ENCODE peak calls at places on chromosomes 1 and 21, in nine cellular contexts. A, P, S, K, L, H, T, G and F are unnamed samples.

GRCh38 chr1:53766766-53767409 is 27.9 kb upstream of the GLIS1 start:
- DNase-seq in P (no peak), A (peak), S (no peak), H (peak), K (no peak), T (peak), G (no peak), L (peak), F (no peak)

GRCh38 chr1:223628233-223628632 is 37.3 kb downstream of the CAPN8 start:
- DNase-seq in P (peak), T (no peak), A (peak), G (peak), H (peak), L (peak), S (no peak), K (peak), F (peak)

GRCh38 chr1:115238336-115239147 is 99.5 kb downstream of the NGF start:
- DNase-seq in S (no peak), P (no peak), A (no peak), H (no peak), G (no peak), T (no peak), L (no peak), K (no peak), F (no peak)

GRCh38 chr1:1118893-1119220 is 3.0 kb upstream of the C1orf159 start:
- DNase-seq in G (no peak), P (no peak), S (no peak), T (no peak), H (no peak), A (no peak), L (no peak), K (peak), F (peak)

GRCh38 chr1:209248649-209249279 is 334.8 kb upstream of the CAMK1G start:
- DNase-seq in L (peak), A (peak), H (peak), S (no peak), P (peak), K (no peak), G (peak), T (peak), F (no peak)

GRCh38 chr1:220045356-220046051 is 801 bp downstream of the EPRS1 start:
- DNase-seq in P (no peak), A (no peak), T (no peak), S (no peak), L (no peak), H (peak), G (peak), K (no peak), F (no peak)

GRCh38 chr1:115452600-115453329 is 114.7 kb upstream of the NGF start:
- DNase-seq in P (no peak), T (no peak), A (no peak), H (no peak), S (no peak), K (no peak), G (no peak), L (peak), F (no peak)

GRCh38 chr1:207088731-207089626 is at the start of gene C4BPB:
- DNase-seq in A (no peak), S (no peak), G (no peak), L (no peak), K (no peak), P (peak), H (peak), T (no peak), F (no peak)

GRCh38 chr1:4652631-4653327 is 1.6 kb upstream of the AJAP1 start:
- DNase-seq in G (peak), A (peak), T (no peak), K (peak), L (peak), P (peak), H (peak), S (peak), F (peak)

GRCh38 chr1:32886012-32886827 is at the start of gene HPCA:
- DNase-seq in S (no peak), L (peak), K (peak), H (peak), G (peak), P (peak), A (peak), T (no peak), F (peak)

GRCh38 chr1:94440088-94440487 is 21.9 kb downstream of the ABCD3 start:
- DNase-seq in S (no peak), T (no peak), A (no peak), P (no peak), H (no peak), K (no peak), G (no peak), L (no peak), F (no peak)

GRCh38 chr1:55781003-55781402 is 565.8 kb upstream of the USP24 start:
- DNase-seq in G (no peak), A (no peak), H (no peak), L (no peak), T (no peak), P (no peak), S (no peak), K (no peak), F (no peak)

GRCh38 chr1:14597343-14598006 is 1.0 kb upstream of the KAZN start:
- DNase-seq in G (no peak), A (peak), H (no peak), P (no peak), S (no peak), K (no peak), L (no peak), T (peak), F (no peak)

GRCh38 chr1:70503358-70503757 is 92.3 kb downstream of the CTH start:
- DNase-seq in T (no peak), S (no peak), P (no peak), L (peak), G (no peak), K (no peak), H (peak), A (no peak), F (no peak)

GRCh38 chr1:198937231-198938031 is 298.6 kb downstream of the PTPRC start:
- DNase-seq in L (peak), A (peak), K (no peak), H (peak), P (peak), T (peak), G (peak), S (no peak), F (peak)

GRCh38 chr1:202659541-202659940 is 50.7 kb downstream of the SYT2 start:
- DNase-seq in G (no peak), S (no peak), K (no peak), H (no peak), L (no peak), A (no peak), P (no peak), T (no peak), F (no peak)

GRCh38 chr1:202658766-202659165 is 51.5 kb downstream of the SYT2 start:
- DNase-seq in H (no peak), K (no peak), L (no peak), T (no peak), A (no peak), S (no peak), G (no peak), P (no peak), F (no peak)

GRCh38 chr1:202658251-202658650 is 52.0 kb downstream of the SYT2 start:
- DNase-seq in T (no peak), H (no peak), L (no peak), G (no peak), K (no peak), P (no peak), S (no peak), A (no peak), F (no peak)

GRCh38 chr1:202656057-202656456 is 54.2 kb downstream of the SYT2 start:
- DNase-seq in G (peak), T (no peak), P (no peak), H (no peak), K (no peak), A (peak), S (no peak), L (peak), F (no peak)

DNA sequence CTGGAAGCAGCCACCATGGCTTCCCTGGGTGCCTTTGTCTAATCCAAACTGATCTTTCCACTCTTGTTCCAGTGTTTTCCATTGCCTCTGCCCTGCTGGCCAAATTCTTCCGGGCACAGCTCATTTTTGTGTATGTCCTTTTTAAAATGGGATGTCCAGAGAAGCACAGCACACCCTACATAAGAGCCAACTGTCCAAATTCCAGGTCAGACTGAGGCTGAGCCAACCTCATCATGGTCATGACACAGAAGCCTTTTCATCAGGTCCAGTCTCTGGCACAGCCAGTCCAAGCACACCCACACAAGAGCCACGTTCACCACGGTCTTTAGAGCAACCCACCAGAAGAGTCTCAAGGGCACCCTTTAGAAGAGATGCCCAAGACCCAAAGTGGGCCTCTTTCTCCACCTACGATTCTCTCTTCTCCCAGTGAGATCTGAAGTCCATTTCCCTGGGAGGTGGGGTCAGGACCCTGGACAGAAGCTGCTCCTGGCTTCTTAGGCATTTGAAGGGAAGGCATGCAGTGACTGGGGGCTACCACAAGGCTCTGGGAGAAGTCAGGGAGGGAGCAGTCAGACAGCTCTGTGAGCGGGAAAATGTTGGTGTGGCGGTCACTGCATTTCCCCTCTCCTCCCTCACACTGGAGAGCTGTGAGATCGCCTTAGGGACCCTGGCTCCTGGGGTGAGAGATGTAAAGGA is 53.2 kb downstream of the SYT2 start:
- DNase-seq in G (no peak), T (no peak), A (peak), K (no peak), P (no peak), H (peak), S (no peak), L (peak), F (no peak)
- TF ChIP-seq CTCF in G (no peak), T (peak), A (no peak), K (no peak), P (no peak), H (no peak), S (no peak), L (peak), F (no peak)

DNA sequence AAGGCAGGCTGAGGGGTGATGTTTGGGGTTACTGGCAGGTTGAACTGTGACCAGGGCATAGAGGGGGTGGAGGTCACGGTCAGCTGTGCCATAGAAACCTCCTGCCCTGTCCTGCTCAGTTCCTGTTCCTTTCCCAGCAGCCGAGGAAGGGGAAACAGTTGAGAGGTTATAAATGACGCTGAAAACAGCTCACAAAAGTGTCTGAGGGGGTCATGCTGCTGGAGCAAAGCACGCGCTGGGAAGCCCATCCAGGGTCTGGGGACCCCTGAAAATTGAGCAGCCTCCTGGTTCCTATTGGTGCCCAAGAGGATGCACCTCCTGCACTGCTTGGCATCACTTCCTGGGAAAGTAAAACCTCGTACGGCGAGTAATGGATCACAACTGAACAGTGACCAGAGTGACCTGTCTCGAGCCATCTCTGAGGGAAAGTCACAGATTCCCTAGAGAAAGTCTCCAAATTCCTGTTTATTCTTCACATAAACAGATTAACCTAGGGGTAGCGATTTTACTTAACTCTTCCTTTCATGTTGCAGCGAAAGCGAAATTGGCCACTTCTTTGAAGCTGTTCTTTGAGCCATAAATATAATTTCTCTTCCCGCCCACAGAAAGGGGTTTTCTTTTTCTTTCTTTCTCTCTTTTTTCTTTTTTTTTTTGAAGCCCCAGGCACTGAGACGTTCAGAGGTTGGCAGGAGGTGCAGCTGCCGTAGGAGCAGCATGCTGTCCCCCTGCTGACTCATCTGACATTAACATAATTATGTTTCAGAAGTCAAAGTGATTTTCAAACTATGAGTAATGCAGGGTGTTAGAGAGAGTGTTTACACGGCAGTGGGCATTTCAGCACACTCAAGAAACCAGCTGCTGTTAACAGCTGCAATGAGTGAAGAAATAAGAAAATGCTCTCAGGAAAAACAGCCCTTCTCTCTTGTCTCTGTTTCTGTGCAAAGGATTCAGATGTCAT is 41.8 kb upstream of the ATF3 start:
- DNase-seq in A (peak), T (peak), H (peak), G (peak), P (peak), L (peak), K (no peak), S (no peak), F (peak)
- TF ChIP-seq CTCF in A (no peak), T (no peak), H (no peak), G (no peak), P (peak), L (no peak), K (no peak), S (no peak), F (no peak)

GRCh38 chr1:28329395-28330153 is 734 bp downstream of the MED18 start:
- DNase-seq in K (peak), A (peak), G (peak), H (no peak), T (peak), P (peak), L (peak), S (peak), F (no peak)

GRCh38 chr1:28326505-28326904 is 2.3 kb upstream of the MED18 start:
- DNase-seq in G (no peak), A (no peak), H (no peak), T (no peak), L (no peak), P (no peak), K (no peak), S (no peak), F (no peak)

GRCh38 chr1:28323720-28324119 is 5.1 kb upstream of the MED18 start:
- DNase-seq in P (peak), H (no peak), L (no peak), S (no peak), K (no peak), G (no peak), A (no peak), T (no peak), F (no peak)

GRCh38 chr1:28326980-28327379 is 1.9 kb upstream of the MED18 start:
- DNase-seq in S (no peak), A (no peak), H (peak), P (no peak), K (no peak), T (no peak), G (no peak), L (peak), F (no peak)

DNA sequence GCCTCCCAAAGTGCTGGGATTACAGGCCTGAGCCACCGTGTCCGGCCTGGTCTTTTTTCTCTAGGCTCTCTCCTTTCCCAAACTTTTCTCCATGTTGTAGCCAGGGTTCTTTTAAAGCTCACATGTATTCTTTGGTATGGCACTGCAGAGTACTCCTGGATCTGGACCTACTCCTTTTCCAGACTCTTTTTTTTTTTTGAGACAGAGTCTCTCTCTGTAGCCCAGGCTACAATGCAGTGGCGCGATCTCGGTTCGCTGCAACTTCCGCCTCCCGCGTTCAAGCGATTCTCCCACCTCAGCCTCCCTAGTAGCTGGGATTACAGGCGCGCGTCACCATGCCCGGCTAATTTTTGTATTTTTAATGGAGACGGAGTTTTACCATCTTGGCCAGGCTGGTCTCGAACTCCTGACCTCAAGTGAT is 602 bp upstream of the MED18 start:
- DNase-seq in S (no peak), T (no peak), L (no peak), A (no peak), K (no peak), H (no peak), P (no peak), G (no peak), F (no peak)
- TF ChIP-seq CTCF in S (no peak), T (no peak), L (no peak), A (no peak), K (no peak), H (no peak), P (no peak), G (no peak), F (no peak)

GRCh38 chr1:6447818-6448748 is 17.9 kb downstream of the TNFRSF25 start:
- DNase-seq in H (peak), T (no peak), K (no peak), A (no peak), G (no peak), P (peak), L (no peak), S (no peak), F (no peak)
- TF ChIP-seq CTCF in H (peak), T (peak), K (no peak), A (no peak), G (no peak), P (peak), L (no peak), S (no peak), F (no peak)

GRCh38 chr1:37919277-37919676 is 27.6 kb downstream of the INPP5B start:
- DNase-seq in H (peak), L (peak), A (peak), P (no peak), G (peak), S (no peak), K (no peak), T (no peak), F (no peak)
- TF ChIP-seq CTCF in H (peak), L (peak), A (peak), P (no peak), G (peak), S (no peak), K (peak), T (peak), F (peak)

GRCh38 chr21:36747114-36747814 is 48.3 kb downstream of the SIM2 start:
- DNase-seq in A (no peak), G (peak), T (no peak), L (no peak), S (no peak), H (no peak), P (no peak), K (peak), F (no peak)
- TF ChIP-seq CTCF in A (no peak), G (no peak), T (no peak), L (no peak), S (no peak), H (no peak), P (no peak), K (no peak), F (no peak)

GRCh38 chr1:184416921-184417320 is 30.1 kb downstream of the C1orf21 start:
- DNase-seq in H (peak), G (no peak), S (no peak), P (no peak), K (no peak), A (no peak), L (no peak), T (no peak), F (no peak)
- TF ChIP-seq CTCF in H (no peak), G (no peak), S (no peak), P (no peak), K (no peak), A (no peak), L (no peak), T (no peak), F (no peak)

GRCh38 chr1:181317261-181317924 is 165.9 kb upstream of the CACNA1E start:
- DNase-seq in P (no peak), G (no peak), K (no peak), L (no peak), H (no peak), T (no peak), A (no peak), S (no peak), F (no peak)

GRCh38 chr1:181318858-181319235 is 164.5 kb upstream of the CACNA1E start:
- DNase-seq in L (peak), T (no peak), S (no peak), H (peak), P (no peak), K (no peak), G (no peak), A (no peak), F (no peak)

GRCh38 chr1:181314959-181315358 is 168.4 kb upstream of the CACNA1E start:
- DNase-seq in G (no peak), H (no peak), T (no peak), P (no peak), L (no peak), A (no peak), K (no peak), S (no peak), F (no peak)

GRCh38 chr1:181319903-181320302 is 163.4 kb upstream of the CACNA1E start:
- DNase-seq in K (no peak), G (no peak), L (peak), T (no peak), H (no peak), S (no peak), A (no peak), P (no peak), F (no peak)

GRCh38 chr1:181318022-181318857 is 165.1 kb upstream of the CACNA1E start:
- DNase-seq in T (no peak), P (no peak), G (no peak), K (no peak), H (peak), A (no peak), S (no peak), L (no peak), F (no peak)
- TF ChIP-seq CTCF in T (no peak), P (no peak), G (no peak), K (no peak), H (no peak), A (no peak), S (no peak), L (no peak), F (no peak)

GRCh38 chr1:88422037-88422436 is 262.0 kb upstream of the PKN2 start:
- DNase-seq in H (no peak), A (no peak), G (no peak), P (no peak), S (no peak), K (no peak), L (no peak), T (no peak), F (no peak)
- TF ChIP-seq CTCF in H (no peak), A (no peak), G (no peak), P (no peak), S (no peak), K (no peak), L (no peak), T (no peak), F (no peak)